ENCODE peak calls at places on chromosome 9, in eight cellular contexts. D is psoas muscle; W is bronchial epithelial cell; N is cardiac muscle cell; A is WTC11; B is lower lobe of right lung; G is activated CD8-positive, alpha-beta T cell treated with anti-CD3 and anti-CD28 coated beads for 36 hours; E is natural killer cell. V is an unnamed sample.

GRCh38 chr9:88388203-88388885 is at the start of gene SPIN1:
- DNase-seq in D (peak), W (no peak), N (peak), A (peak), B (peak), G (peak), E (peak), V (peak)

GRCh38 chr9:127931092-127931881 is 710 bp upstream of the PIP5KL1 start:
- DNase-seq in D (no peak), W (peak), N (no peak), A (no peak), B (no peak), G (peak), E (no peak), V (no peak)

GRCh38 chr9:110895141-110895912 is 142.9 kb downstream of the LPAR1 start:
- DNase-seq in D (peak), W (no peak), N (no peak), A (no peak), B (no peak), G (no peak), E (no peak), V (no peak)

GRCh38 chr9:137673871-137674270 is 55.1 kb downstream of the EHMT1 start:
- DNase-seq in D (no peak), W (no peak), N (peak), A (no peak), B (no peak), G (no peak), E (no peak), V (no peak)

GRCh38 chr9:14062449-14063187 is 251.3 kb downstream of the NFIB start:
- DNase-seq in D (no peak), W (peak), N (no peak), A (no peak), B (no peak), G (no peak), E (no peak), V (no peak)

GRCh38 chr9:87714819-87715218 is 11.1 kb upstream of the CTSL start:
- DNase-seq in D (no peak), W (peak), N (no peak), A (no peak), B (no peak), G (no peak), E (no peak), V (no peak)

GRCh38 chr9:31103836-31104235 is 1280.6 kb upstream of the ACO1 start:
- DNase-seq in D (no peak), W (peak), N (no peak), A (no peak), B (no peak), G (no peak), E (no peak), V (no peak)

GRCh38 chr9:677461-678097 is 163.9 kb upstream of the DMRT1 start:
- DNase-seq in D (no peak), W (peak), N (no peak), A (no peak), B (no peak), G (no peak), E (no peak), V (no peak)

GRCh38 chr9:89598926-89599325 is 5.9 kb upstream of the GADD45G start:
- DNase-seq in D (no peak), W (no peak), N (no peak), A (no peak), B (no peak), G (no peak), E (no peak), V (no peak)

GRCh38 chr9:34372598-34373011 is 4.1 kb downstream of the MYORG start:
- DNase-seq in D (no peak), W (no peak), N (no peak), A (peak), B (no peak), G (no peak), E (no peak), V (no peak)

GRCh38 chr9:11915699-11916098 is 777.5 kb upstream of the TYRP1 start:
- DNase-seq in D (no peak), W (no peak), N (no peak), A (no peak), B (no peak), G (no peak), E (no peak), V (no peak)

GRCh38 chr9:6186691-6187090 is 28.9 kb upstream of the IL33 start:
- DNase-seq in D (no peak), W (no peak), N (no peak), A (no peak), B (no peak), G (no peak), E (no peak), V (no peak)

GRCh38 chr9:21506910-21507795 is 25.0 kb upstream of the IFNE start:
- DNase-seq in D (no peak), W (peak), N (no peak), A (no peak), B (no peak), G (no peak), E (no peak), V (no peak)

GRCh38 chr9:34085581-34086500 is 37.2 kb upstream of the UBAP2 start:
- DNase-seq in D (no peak), W (no peak), N (no peak), A (no peak), B (no peak), G (peak), E (no peak), V (no peak)

GRCh38 chr9:87395804-87396458 is 101.7 kb upstream of the DAPK1 start:
- DNase-seq in D (no peak), W (no peak), N (no peak), A (no peak), B (no peak), G (no peak), E (no peak), V (no peak)

GRCh38 chr9:23842531-23843129 is 16.6 kb upstream of the ELAVL2 start:
- DNase-seq in D (no peak), W (no peak), N (no peak), A (no peak), B (no peak), G (no peak), E (no peak), V (no peak)

GRCh38 chr9:37984672-37985611 is 81.0 kb upstream of the SLC25A51 start:
- DNase-seq in D (no peak), W (peak), N (no peak), A (no peak), B (no peak), G (no peak), E (no peak), V (no peak)

GRCh38 chr9:93134740-93135444 is 841 bp upstream of the NINJ1 start:
- DNase-seq in D (peak), W (no peak), N (no peak), A (no peak), B (no peak), G (no peak), E (no peak), V (no peak)

GRCh38 chr9:7105095-7105494 is 347.3 kb downstream of the KDM4C start:
- DNase-seq in D (no peak), W (no peak), N (no peak), A (no peak), B (no peak), G (no peak), E (no peak), V (no peak)

GRCh38 chr9:111622626-111623025 is 8.5 kb upstream of the DNAJC25 start:
- DNase-seq in D (peak), W (peak), N (no peak), A (no peak), B (peak), G (no peak), E (no peak), V (no peak)

GRCh38 chr9:37917801-37918664 is 14.1 kb upstream of the SLC25A51 start:
- DNase-seq in D (no peak), W (no peak), N (no peak), A (no peak), B (no peak), G (no peak), E (no peak), V (no peak)

GRCh38 chr9:69637801-69638200 is 34.4 kb downstream of the APBA1 start:
- DNase-seq in D (no peak), W (peak), N (no peak), A (no peak), B (no peak), G (no peak), E (no peak), V (no peak)

GRCh38 chr9:27726244-27727141 is 153.2 kb upstream of the C9orf72 start:
- DNase-seq in D (peak), W (peak), N (peak), A (peak), B (no peak), G (peak), E (no peak), V (peak)

GRCh38 chr9:15401266-15401665 is 21.4 kb upstream of the SNAPC3 start:
- DNase-seq in D (no peak), W (no peak), N (no peak), A (no peak), B (no peak), G (no peak), E (no peak), V (no peak)

GRCh38 chr9:92719028-92719647 is 45.5 kb downstream of the BICD2 start:
- DNase-seq in D (no peak), W (no peak), N (no peak), A (no peak), B (peak), G (no peak), E (no peak), V (no peak)

GRCh38 chr9:107706706-107707105 is 217.1 kb upstream of the KLF4 start:
- DNase-seq in D (no peak), W (no peak), N (no peak), A (no peak), B (no peak), G (no peak), E (no peak), V (no peak)

GRCh38 chr9:34633851-34634550 is 3.6 kb downstream of the SIGMAR1 start:
- DNase-seq in D (peak), W (peak), N (peak), A (peak), B (no peak), G (peak), E (peak), V (peak)

GRCh38 chr9:116716441-116716840 is 29.3 kb downstream of the TRIM32 start:
- DNase-seq in D (no peak), W (peak), N (no peak), A (no peak), B (no peak), G (no peak), E (no peak), V (no peak)

GRCh38 chr9:137757613-137758029 is 120.0 kb upstream of the CACNA1B start:
- DNase-seq in D (no peak), W (peak), N (no peak), A (no peak), B (no peak), G (peak), E (no peak), V (no peak)

GRCh38 chr9:87375397-87376073 is 122.1 kb upstream of the DAPK1 start:
- DNase-seq in D (no peak), W (peak), N (no peak), A (no peak), B (no peak), G (no peak), E (no peak), V (no peak)

GRCh38 chr9:85741875-85742629 is at the start of gene AGTPBP1:
- DNase-seq in D (peak), W (peak), N (peak), A (peak), B (peak), G (peak), E (peak), V (peak)
- TF ChIP-seq CTCF in D (no peak), W (no peak), N (peak), A (no peak), B (no peak), G (no peak), E (no peak), V (no peak)

DNA sequence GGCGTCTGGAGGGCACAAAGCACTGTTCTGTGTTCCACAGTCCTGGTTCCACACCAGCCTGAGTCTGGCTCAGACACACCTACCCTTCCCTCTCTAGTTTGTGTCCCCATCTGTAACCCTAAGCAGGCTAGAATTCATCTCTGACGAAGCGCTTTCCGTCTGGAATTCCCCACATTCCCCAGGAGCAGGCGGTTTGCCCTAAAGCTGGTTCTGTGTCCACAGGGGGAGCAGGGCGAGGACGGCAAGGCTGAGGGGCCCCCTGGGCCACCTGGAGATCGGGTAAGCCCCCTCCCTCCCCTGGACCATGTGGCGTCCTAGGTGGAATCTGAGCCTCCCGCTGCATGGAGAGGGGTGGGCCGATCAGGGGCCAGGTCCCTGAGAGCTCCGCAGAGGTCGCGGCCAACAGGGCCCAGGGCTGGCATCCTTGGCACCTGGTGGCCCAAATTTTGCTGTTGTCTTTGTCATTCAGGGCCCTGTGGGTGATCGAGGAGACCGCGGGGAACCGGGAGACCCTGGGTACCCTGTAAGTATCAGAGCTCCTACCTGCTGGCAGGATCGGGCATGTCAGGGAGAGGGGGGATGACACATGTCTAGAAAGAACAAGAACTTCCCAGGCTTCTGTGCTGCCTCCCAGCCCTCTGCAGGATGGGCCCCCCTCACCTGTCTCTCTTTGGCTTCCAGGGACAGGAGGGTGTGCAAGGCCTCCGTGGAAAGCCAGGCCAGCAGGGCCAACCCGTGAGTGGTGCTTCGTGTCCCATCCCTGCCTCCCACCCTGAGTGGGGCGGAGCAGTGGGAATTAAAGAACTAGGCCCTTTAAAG is 34.5 kb upstream of the ORM1 start:
- DNase-seq in D (peak), W (peak), N (peak), A (peak), B (peak), G (no peak), E (no peak), V (no peak)
- TF ChIP-seq CTCF in D (no peak), W (no peak), N (no peak), A (no peak), B (no peak), G (no peak), E (no peak), V (no peak)

GRCh38 chr9:121121582-121122087 is 46.9 kb downstream of the CNTRL start:
- DNase-seq in D (peak), W (peak), N (peak), A (peak), B (peak), G (peak), E (peak), V (peak)
- TF ChIP-seq CTCF in D (peak), W (no peak), N (peak), A (no peak), B (peak), G (no peak), E (no peak), V (peak)

GRCh38 chr9:130266236-130267098 is 907 bp downstream of the HMCN2 start:
- DNase-seq in D (no peak), W (no peak), N (no peak), A (peak), B (no peak), G (no peak), E (no peak), V (no peak)
- TF ChIP-seq CTCF in D (no peak), W (no peak), N (no peak), A (no peak), B (no peak), G (no peak), E (no peak), V (no peak)

GRCh38 chr9:18888241-18888794 is 144.7 kb downstream of the SAXO1 start:
- DNase-seq in D (no peak), W (no peak), N (no peak), A (no peak), B (no peak), G (no peak), E (no peak), V (no peak)

GRCh38 chr9:18890372-18890771 is 142.6 kb downstream of the SAXO1 start:
- DNase-seq in D (no peak), W (peak), N (no peak), A (no peak), B (no peak), G (no peak), E (no peak), V (no peak)

GRCh38 chr9:18889550-18889949 is 143.5 kb downstream of the SAXO1 start:
- DNase-seq in D (no peak), W (no peak), N (no peak), A (no peak), B (no peak), G (no peak), E (no peak), V (no peak)

GRCh38 chr9:18891946-18892670 is 140.9 kb downstream of the SAXO1 start:
- DNase-seq in D (no peak), W (no peak), N (no peak), A (no peak), B (no peak), G (no peak), E (no peak), V (no peak)

GRCh38 chr9:18887546-18887945 is 145.5 kb downstream of the SAXO1 start:
- DNase-seq in D (no peak), W (no peak), N (no peak), A (no peak), B (no peak), G (no peak), E (no peak), V (no peak)
- TF ChIP-seq CTCF in D (no peak), W (no peak), N (no peak), A (no peak), B (no peak), G (no peak), E (no peak), V (no peak)

GRCh38 chr9:125890793-125891192 is 143.6 kb downstream of the PBX3 start:
- DNase-seq in D (no peak), W (no peak), N (no peak), A (no peak), B (no peak), G (no peak), E (no peak), V (no peak)

GRCh38 chr9:125886365-125886764 is 139.2 kb downstream of the PBX3 start:
- DNase-seq in D (no peak), W (no peak), N (no peak), A (no peak), B (no peak), G (no peak), E (no peak), V (no peak)

GRCh38 chr9:125888220-125888619 is 141.0 kb downstream of the PBX3 start:
- DNase-seq in D (no peak), W (peak), N (no peak), A (no peak), B (no peak), G (no peak), E (no peak), V (no peak)

GRCh38 chr9:125889122-125889523 is 141.9 kb downstream of the PBX3 start:
- DNase-seq in D (peak), W (no peak), N (peak), A (peak), B (peak), G (peak), E (no peak), V (no peak)

DNA sequence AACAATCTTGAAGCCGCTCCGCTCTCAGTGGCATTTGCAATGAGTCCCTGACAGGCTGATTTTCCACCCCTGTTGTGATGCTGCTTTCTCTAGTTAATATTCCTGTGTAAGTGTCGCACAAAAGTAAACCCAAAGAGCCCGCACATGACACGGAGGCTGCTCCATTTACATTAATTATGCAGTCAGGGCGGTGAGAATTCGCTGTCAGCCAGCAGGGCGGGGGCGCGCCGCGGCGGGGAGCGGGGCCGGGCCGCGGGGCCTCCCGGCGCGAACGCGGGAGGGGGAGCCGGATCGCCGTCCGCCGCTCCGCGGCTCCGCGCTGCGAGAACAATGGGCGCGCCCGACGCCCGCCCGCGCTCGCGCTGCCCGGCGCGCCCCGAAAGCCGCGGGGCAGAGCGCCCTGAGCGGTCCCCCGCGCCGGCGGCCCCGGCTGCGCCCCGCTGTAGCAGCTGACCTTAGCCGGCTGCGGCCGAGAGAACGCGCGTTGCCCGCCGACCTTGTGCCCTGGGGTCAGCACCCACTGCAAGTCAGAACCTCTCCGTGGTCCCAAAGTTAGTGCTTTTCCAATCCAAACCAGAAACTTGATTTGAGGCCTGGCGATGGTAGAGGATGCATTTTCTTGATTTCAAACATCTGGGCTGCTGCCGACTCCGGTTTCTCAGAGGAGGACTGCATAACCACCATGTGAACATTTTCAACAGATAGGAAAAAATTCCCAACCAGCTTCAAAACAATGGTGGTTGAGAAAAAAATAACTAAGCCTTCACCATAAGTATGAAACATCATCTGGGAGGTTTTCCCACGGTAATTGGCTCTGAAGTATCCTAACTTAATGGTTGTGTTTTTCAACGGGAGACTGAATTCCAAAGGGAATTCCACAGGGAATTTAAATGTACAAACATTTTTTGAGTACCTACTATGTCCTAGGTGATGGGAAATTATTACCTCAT is 142.6 kb downstream of the PBX3 start:
- DNase-seq in D (peak), W (peak), N (peak), A (peak), B (peak), G (peak), E (peak), V (peak)
- TF ChIP-seq CTCF in D (no peak), W (no peak), N (no peak), A (no peak), B (no peak), G (no peak), E (no peak), V (no peak)

DNA sequence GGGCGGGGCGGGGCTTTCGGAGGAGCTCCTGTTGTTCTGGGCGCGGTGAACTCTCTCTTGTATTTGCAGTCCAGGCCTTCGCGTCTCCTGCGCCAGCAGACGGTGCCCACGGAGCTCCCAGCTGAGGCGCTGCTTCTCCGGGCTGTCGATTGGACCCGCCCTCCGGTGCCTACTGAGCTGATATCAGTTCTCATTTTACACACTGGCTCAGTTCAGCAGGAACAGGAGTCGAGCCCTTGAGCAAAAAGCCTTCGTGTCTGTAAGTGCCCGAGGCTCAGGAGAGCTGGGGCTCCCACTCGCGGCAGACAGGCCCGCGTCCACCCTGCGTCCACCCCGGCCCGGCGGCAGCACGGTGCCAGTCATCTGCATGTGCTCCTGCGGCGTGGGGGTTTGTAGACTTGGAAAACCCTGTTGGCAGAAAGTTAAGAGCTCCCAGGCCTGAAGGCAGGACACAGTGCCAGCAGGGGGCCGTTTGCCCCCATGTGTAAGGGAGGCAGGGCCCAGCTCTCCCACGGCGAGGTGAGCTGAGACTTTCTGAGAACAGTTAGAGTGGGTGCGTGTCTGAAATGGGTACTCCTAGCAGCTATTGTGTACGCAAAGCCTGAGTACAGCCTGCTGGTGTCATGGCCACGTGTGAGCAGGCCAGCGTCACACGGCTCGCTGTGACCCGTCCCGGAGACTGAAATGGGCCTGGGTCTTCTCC is 231.5 kb downstream of the FANCC start:
- DNase-seq in D (peak), W (no peak), N (peak), A (no peak), B (no peak), G (no peak), E (no peak), V (no peak)
- TF ChIP-seq CTCF in D (no peak), W (no peak), N (no peak), A (no peak), B (no peak), G (no peak), E (no peak), V (no peak)